ENCODE peak calls at places on chromosomes 5 and 9, in four cellular contexts. W, P, F and J are unnamed samples. For H3K4me1, the result is how much of the 10 kb centered on the place peaks cover.

GRCh38 chr9:89542461-89543021 is 44.6 kb upstream of the SEMA4D start:
- DNase-seq in W (no peak), P (no peak), F (no peak), J (peak)

GRCh38 chr5:170603101-170603500 is 99.3 kb downstream of the KCNIP1 start:
- DNase-seq in W (no peak), P (no peak), F (no peak), J (no peak)

GRCh38 chr5:15774632-15775031 is 274.7 kb downstream of the FBXL7 start:
- DNase-seq in W (no peak), P (peak), F (no peak), J (no peak)

GRCh38 chr9:242461-243080 is 27.9 kb downstream of the DOCK8 start:
- DNase-seq in W (no peak), P (no peak), F (no peak), J (no peak)

GRCh38 chr5:135596364-135596763 is 17.6 kb upstream of the CXCL14 start:
- DNase-seq in W (no peak), P (no peak), F (no peak), J (peak)

GRCh38 chr5:15539951-15540350 is 40.0 kb downstream of the FBXL7 start:
- DNase-seq in W (no peak), P (no peak), F (no peak), J (no peak)

GRCh38 chr9:127501821-127502343 is 50.6 kb downstream of the LRSAM1 start:
- DNase-seq in W (no peak), P (no peak), F (no peak), J (no peak)

GRCh38 chr5:135985946-135986345 is 31.2 kb upstream of the LECT2 start:
- DNase-seq in W (no peak), P (no peak), F (no peak), J (no peak)

GRCh38 chr5:107381189-107381856 is 289.4 kb downstream of the EFNA5 start:
- DNase-seq in W (peak), P (no peak), F (no peak), J (no peak)

GRCh38 chr5:74027732-74028338 is 401.8 kb downstream of the ARHGEF28 start:
- DNase-seq in W (no peak), P (no peak), F (no peak), J (no peak)

GRCh38 chr9:2017459-2018161 is 2.5 kb downstream of the SMARCA2 start:
- DNase-seq in W (peak), P (peak), F (peak), J (peak)

GRCh38 chr9:87324613-87325194 is 173.0 kb upstream of the DAPK1 start:
- DNase-seq in W (peak), P (peak), F (no peak), J (no peak)

GRCh38 chr9:36166150-36166927 is 2.8 kb upstream of the CCIN start:
- DNase-seq in W (peak), P (peak), F (peak), J (peak)

GRCh38 chr5:137122075-137122474 is 377.1 kb downstream of the SPOCK1 start:
- DNase-seq in W (no peak), P (no peak), F (no peak), J (no peak)

GRCh38 chr5:168227973-168228615 is 63.4 kb upstream of the WWC1 start:
- DNase-seq in W (peak), P (no peak), F (no peak), J (no peak)

GRCh38 chr9:37917801-37918664 is 14.1 kb upstream of the SLC25A51 start:
- DNase-seq in W (no peak), P (no peak), F (no peak), J (peak)

GRCh38 chr5:140214831-140215230 is 39.8 kb downstream of the CYSTM1 start:
- DNase-seq in W (peak), P (no peak), F (no peak), J (no peak)

GRCh38 chr5:176334031-176334770 is 27.4 kb downstream of the KIAA1191 start:
- DNase-seq in W (no peak), P (no peak), F (no peak), J (no peak)

GRCh38 chr5:156469636-156470035 is 142.7 kb downstream of the SGCD start:
- DNase-seq in W (no peak), P (no peak), F (no peak), J (no peak)

GRCh38 chr5:122493776-122494518 is 181.9 kb downstream of the SNCAIP start:
- DNase-seq in W (no peak), P (no peak), F (no peak), J (no peak)

GRCh38 chr9:132020845-132021510 is 58.7 kb downstream of the MED27 start:
- DNase-seq in W (no peak), P (no peak), F (no peak), J (no peak)

GRCh38 chr9:93171261-93171660 is 12.7 kb upstream of the WNK2 start:
- DNase-seq in W (no peak), P (no peak), F (no peak), J (no peak)

GRCh38 chr5:110056580-110057114 is 366.9 kb downstream of the MAN2A1 start:
- DNase-seq in W (no peak), P (no peak), F (no peak), J (no peak)

GRCh38 chr5:147626494-147626893 is 116.6 kb upstream of the DPYSL3 start:
- DNase-seq in W (no peak), P (no peak), F (no peak), J (no peak)

GRCh38 chr9:134930404-134930803 is 12.7 kb upstream of the FCN1 start:
- DNase-seq in W (no peak), P (no peak), F (no peak), J (peak)

GRCh38 chr5:169054506-169054905 is 246.4 kb downstream of the SLIT3 start:
- DNase-seq in W (no peak), P (no peak), F (no peak), J (no peak)

GRCh38 chr5:124867064-124867707 is 120.7 kb upstream of the ZNF608 start:
- DNase-seq in W (peak), P (no peak), F (no peak), J (no peak)

GRCh38 chr9:110799396-110799795 is 130.8 kb downstream of the MUSK start:
- DNase-seq in W (no peak), P (no peak), F (no peak), J (no peak)

GRCh38 chr5:82307431-82307830 is 29.3 kb upstream of the RPS23 start:
- DNase-seq in W (peak), P (no peak), F (no peak), J (no peak)

GRCh38 chr5:155332618-155333017 is 319.1 kb downstream of the KIF4B start:
- DNase-seq in W (no peak), P (no peak), F (no peak), J (no peak)

GRCh38 chr5:74028406-74028805 is 402.4 kb downstream of the ARHGEF28 start:
- DNase-seq in W (no peak), P (no peak), F (no peak), J (no peak)

GRCh38 chr5:17315710-17316221 is 98.3 kb downstream of the BASP1 start:
- DNase-seq in W (peak), P (no peak), F (no peak), J (no peak)

GRCh38 chr5:174943785-174944184 is 219.4 kb downstream of the MSX2 start:
- DNase-seq in W (no peak), P (no peak), F (no peak), J (no peak)

GRCh38 chr5:16539169-16539666 is 73.6 kb upstream of the ZNF622 start:
- DNase-seq in W (peak), P (no peak), F (no peak), J (no peak)

GRCh38 chr9:94153905-94154304 is 69.6 kb downstream of the PTPDC1 start:
- DNase-seq in W (no peak), P (no peak), F (no peak), J (no peak)

GRCh38 chr9:69060766-69061165 is 25.2 kb downstream of the FXN start:
- DNase-seq in W (no peak), P (no peak), F (no peak), J (no peak)

GRCh38 chr5:72633649-72634048 is 126.4 kb upstream of the ZNF366 start:
- DNase-seq in W (peak), P (no peak), F (no peak), J (no peak)

DNA sequence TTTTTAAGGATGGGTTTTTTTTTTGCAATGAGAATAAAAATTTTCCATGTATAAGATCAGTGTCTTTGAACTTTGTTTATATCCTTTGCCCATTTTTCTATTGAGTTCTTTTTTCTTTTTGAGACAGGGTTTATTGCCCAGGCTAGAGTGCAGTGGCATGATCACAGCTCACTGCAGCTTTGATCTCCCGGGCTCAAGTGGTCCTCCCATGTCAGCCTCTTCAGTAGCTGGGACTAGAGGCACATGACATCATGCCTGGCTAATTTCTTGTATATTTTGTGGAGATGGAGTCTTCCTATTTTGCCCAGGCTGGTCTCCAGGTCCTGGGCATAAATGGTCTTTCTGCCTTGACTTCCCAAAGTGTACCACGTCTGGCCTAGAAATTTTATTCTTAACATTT is 21.2 kb downstream of the GPBP1 start:
- DNase-seq in W (no peak), P (no peak), F (no peak), J (no peak)
- H3K4me1 ChIP-seq in W (under half), P (under half), F (under half), J (half or more)

DNA sequence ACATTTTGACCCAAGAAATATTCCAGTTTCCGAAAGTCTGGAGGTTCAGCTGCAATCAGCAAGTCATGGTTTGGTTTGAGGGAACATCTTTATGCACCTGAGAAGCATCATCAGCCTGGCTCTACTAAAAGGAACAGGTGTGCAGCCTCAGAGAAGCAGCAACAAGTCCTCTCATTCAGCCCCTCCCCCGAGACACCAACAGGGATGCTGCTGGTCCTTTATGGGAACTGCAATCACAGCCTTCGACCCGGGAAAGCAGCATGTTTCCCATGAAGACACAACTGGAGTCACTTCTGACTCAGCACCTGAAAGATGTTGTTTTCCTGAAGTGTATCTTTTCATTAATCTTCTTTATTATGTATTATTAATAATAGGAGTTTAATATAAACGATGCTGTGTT is 15.5 kb upstream of the NREP start:
- DNase-seq in W (no peak), P (peak), F (no peak), J (no peak)
- H3K4me1 ChIP-seq in W (under half), P (under half), F (under half), J (under half)

DNA sequence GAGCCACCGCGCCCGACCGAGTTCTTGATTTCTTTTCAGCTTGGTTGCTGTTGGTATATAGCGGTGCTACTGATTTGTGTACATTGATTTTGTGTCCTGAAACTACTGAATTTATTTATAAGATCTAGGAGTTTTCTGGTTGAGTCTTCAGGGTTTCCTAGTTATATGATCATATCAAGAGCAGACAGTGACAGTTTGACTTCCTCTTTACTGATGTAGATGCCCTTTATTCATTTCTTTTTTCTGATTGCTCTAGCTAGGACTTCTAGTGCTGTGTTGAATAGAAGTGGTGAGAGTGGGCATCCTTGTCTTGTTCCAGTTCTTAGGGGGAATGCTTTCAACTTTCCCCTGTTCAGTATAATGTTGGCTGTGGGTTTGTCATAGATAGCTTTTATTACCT is 17.4 kb upstream of the LRRC19 start:
- DNase-seq in W (no peak), P (no peak), F (no peak), J (no peak)
- H3K4me1 ChIP-seq in W (under half), P (under half), F (under half), J (under half)

DNA sequence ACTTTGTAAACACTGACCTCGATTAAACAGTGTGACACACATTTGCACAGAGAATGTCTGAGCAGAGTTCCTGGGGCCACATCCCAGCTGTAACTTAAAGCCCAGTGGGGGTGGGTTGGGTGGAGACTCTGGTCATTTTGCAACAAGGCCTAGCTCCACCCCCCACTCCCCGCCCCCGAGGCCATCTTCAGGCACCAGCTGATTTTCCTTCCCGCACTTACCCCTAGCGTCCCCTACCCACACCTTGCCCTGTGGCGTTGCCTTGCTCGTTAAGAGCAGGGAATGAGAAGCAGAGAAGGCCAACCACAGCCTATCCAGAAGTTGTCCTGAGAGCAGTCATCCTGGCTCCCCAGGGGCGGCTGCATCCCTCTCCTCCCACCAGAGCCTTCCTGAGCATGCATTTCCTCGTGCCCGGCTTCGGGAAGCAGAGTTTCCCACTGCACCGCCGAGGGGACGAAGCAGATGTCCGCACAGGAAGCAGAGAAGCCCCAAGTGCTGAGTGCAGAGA is 101.7 kb upstream of the SARDH start:
- DNase-seq in W (peak), P (peak), F (no peak), J (no peak)
- H3K4me1 ChIP-seq in W (under half), P (half or more), F (under half), J (under half)